ENCODE peak calls at places on chromosomes 6 and 20, in six cellular contexts. P is progenitor cell of endocrine pancreas, W is WTC11, V is colonic mucosa, H is mesothelial cell of epicardium, U is AG10803. E is an unnamed sample.

GRCh38 chr6:17226269-17226668 is 54.9 kb upstream of the RBM24 start:
- DNase-seq in U (no peak), W (no peak), H (no peak), P (no peak), V (no peak), E (no peak)

GRCh38 chr20:56360133-56360898 is 1.5 kb downstream of the FAM210B start:
- DNase-seq in U (no peak), W (no peak), P (no peak), H (no peak), V (no peak), E (no peak)

GRCh38 chr6:23349521-23350147 is 776.4 kb upstream of the NRSN1 start:
- DNase-seq in H (no peak), V (no peak), P (no peak), W (no peak), U (peak; percentile 61), E (no peak)

GRCh38 chr6:70436320-70436719 is 23.0 kb downstream of the FAM135A start:
- DNase-seq in U (no peak), V (no peak), H (no peak), W (no peak), P (no peak), E (no peak)

GRCh38 chr20:44625361-44625760 is 26.1 kb downstream of the ADA start:
- DNase-seq in P (no peak), W (no peak), H (no peak), U (no peak), V (no peak), E (no peak)

GRCh38 chr20:38962898-38963484 is 847 bp downstream of the DHX35 start:
- DNase-seq in W (no peak), P (no peak), V (no peak), H (no peak), U (no peak), E (no peak)

GRCh38 chr6:130547723-130548122 is 181.9 kb downstream of the TMEM200A start:
- DNase-seq in H (no peak), U (no peak), V (no peak), W (no peak), P (no peak), E (no peak)

GRCh38 chr20:16125810-16126209 is 447.4 kb downstream of the KIF16B start:
- DNase-seq in V (no peak), H (no peak), W (no peak), U (peak; percentile 47), P (no peak), E (no peak)

GRCh38 chr6:143457563-143458359 is 7.2 kb downstream of the PEX3 start:
- DNase-seq in H (no peak), P (no peak), V (no peak), W (no peak), U (peak; percentile 15), E (peak; percentile 10)

GRCh38 chr20:50558483-50558925 is 48.3 kb downstream of the PTPN1 start:
- DNase-seq in P (no peak), W (no peak), V (no peak), U (peak; percentile 63), H (no peak), E (peak; percentile 75)

GRCh38 chr6:12099623-12100022 is 87.5 kb downstream of the HIVEP1 start:
- DNase-seq in P (no peak), H (no peak), V (no peak), U (no peak), W (no peak), E (no peak)

GRCh38 chr20:8633366-8633765 is 435.5 kb upstream of the PLCB4 start:
- DNase-seq in W (no peak), U (peak; percentile 23), V (no peak), P (no peak), H (no peak), E (no peak)

GRCh38 chr6:11120273-11121005 is 8.9 kb upstream of the ERVFRD-1 start:
- DNase-seq in U (no peak), V (no peak), H (no peak), P (no peak), W (no peak), E (peak; percentile 35)

GRCh38 chr20:9353916-9354276 is 160.5 kb upstream of the LAMP5 start:
- DNase-seq in W (no peak), P (no peak), H (no peak), V (no peak), U (peak; percentile 83), E (no peak)

GRCh38 chr6:90425161-90425641 is 128.6 kb upstream of the BACH2 start:
- DNase-seq in U (no peak), P (no peak), W (no peak), H (no peak), V (no peak), E (no peak)

GRCh38 chr20:13009682-13010406 is 1.1 kb downstream of the SPTLC3 start:
- DNase-seq in U (peak; percentile 92), W (no peak), V (peak; percentile 55), H (no peak), P (no peak), E (peak; percentile 97)

GRCh38 chr6:166005401-166005845 is 162.2 kb downstream of the TBXT start:
- DNase-seq in U (no peak), W (no peak), P (no peak), H (peak; percentile 56), V (no peak), E (peak; percentile 49)

GRCh38 chr6:117508450-117508971 is 26.0 kb downstream of the DCBLD1 start:
- DNase-seq in W (no peak), V (no peak), P (no peak), H (no peak), U (no peak), E (no peak)

GRCh38 chr20:37786043-37786442 is 92.2 kb downstream of the CTNNBL1 start:
- DNase-seq in V (no peak), H (no peak), U (no peak), W (peak; percentile 20), P (no peak), E (no peak)

GRCh38 chr6:127462391-127462790 is 3.2 kb upstream of the KIAA0408 start:
- DNase-seq in U (peak; percentile 6), V (no peak), P (no peak), H (no peak), W (no peak), E (no peak)

GRCh38 chr20:17197041-17197440 is 29.8 kb upstream of the PCSK2 start:
- DNase-seq in W (no peak), P (no peak), H (no peak), U (no peak), V (no peak), E (no peak)

GRCh38 chr6:116144590-116144989 is 18.7 kb upstream of the COL10A1 start:
- DNase-seq in V (no peak), H (no peak), U (peak; percentile 86), P (no peak), W (no peak), E (no peak)

GRCh38 chr6:16432075-16433032 is 194.0 kb downstream of the GMPR start:
- DNase-seq in H (no peak), V (no peak), U (peak; percentile 69), P (no peak), W (no peak), E (peak; percentile 82)

GRCh38 chr6:151317206-151317994 is 74.0 kb downstream of the ZBTB2 start:
- DNase-seq in H (no peak), V (no peak), W (no peak), P (no peak), U (peak; percentile 76), E (peak; percentile 70)

GRCh38 chr6:31197559-31198305 is 27.2 kb upstream of the POU5F1 start:
- DNase-seq in H (peak; percentile 80), P (peak; percentile 48), V (peak; percentile 96), U (peak; percentile 66), W (peak; percentile 70), E (peak; percentile 88)
- TF ChIP-seq CTCF in H (no peak), P (no peak), V (no peak), U (no peak), W (no peak), E (no peak)

DNA sequence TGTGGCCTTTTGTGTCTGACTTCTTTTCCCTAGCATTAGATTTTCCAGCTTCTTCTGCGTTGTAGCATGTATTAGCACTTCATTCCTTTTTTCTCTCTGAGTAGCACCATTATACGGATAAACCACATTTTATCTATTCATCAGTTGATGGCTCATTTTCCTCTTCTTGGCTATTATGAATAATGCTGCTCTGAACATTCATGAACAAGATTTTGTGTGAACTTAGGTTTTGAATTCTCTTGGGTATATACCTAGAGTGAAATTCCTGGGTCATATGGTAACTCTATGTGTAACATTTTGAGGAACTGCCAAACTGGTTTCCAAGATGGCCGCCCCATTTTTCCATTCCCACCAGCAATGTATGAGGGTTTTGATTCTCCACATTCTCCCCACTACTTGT is 28.7 kb downstream of the SLC22A16 start:
- DNase-seq in H (no peak), U (no peak), W (no peak), V (no peak), P (no peak), E (no peak)
- TF ChIP-seq CTCF in H (no peak), U (no peak), W (no peak), V (no peak), P (no peak), E (no peak)

GRCh38 chr20:34747479-34747878 is 43.3 kb downstream of the TP53INP2 start:
- DNase-seq in H (no peak), U (no peak), P (no peak), W (no peak), V (no peak), E (no peak)
- TF ChIP-seq CTCF in H (no peak), U (no peak), P (no peak), W (no peak), V (no peak), E (no peak)

GRCh38 chr6:13228264-13229204 is 99.8 kb downstream of the TBC1D7 start:
- DNase-seq in U (no peak), H (no peak), P (no peak), W (no peak), V (no peak), E (no peak)

GRCh38 chr6:13226071-13226470 is 102.3 kb downstream of the TBC1D7 start:
- DNase-seq in H (no peak), P (no peak), W (no peak), V (no peak), U (no peak), E (no peak)

GRCh38 chr6:13234130-13234529 is 94.2 kb downstream of the TBC1D7 start:
- DNase-seq in V (no peak), W (no peak), U (peak; percentile 85), H (no peak), P (no peak), E (no peak)

GRCh38 chr6:13233106-13233505 is 95.2 kb downstream of the TBC1D7 start:
- DNase-seq in W (no peak), H (no peak), U (no peak), P (no peak), V (no peak), E (no peak)

DNA sequence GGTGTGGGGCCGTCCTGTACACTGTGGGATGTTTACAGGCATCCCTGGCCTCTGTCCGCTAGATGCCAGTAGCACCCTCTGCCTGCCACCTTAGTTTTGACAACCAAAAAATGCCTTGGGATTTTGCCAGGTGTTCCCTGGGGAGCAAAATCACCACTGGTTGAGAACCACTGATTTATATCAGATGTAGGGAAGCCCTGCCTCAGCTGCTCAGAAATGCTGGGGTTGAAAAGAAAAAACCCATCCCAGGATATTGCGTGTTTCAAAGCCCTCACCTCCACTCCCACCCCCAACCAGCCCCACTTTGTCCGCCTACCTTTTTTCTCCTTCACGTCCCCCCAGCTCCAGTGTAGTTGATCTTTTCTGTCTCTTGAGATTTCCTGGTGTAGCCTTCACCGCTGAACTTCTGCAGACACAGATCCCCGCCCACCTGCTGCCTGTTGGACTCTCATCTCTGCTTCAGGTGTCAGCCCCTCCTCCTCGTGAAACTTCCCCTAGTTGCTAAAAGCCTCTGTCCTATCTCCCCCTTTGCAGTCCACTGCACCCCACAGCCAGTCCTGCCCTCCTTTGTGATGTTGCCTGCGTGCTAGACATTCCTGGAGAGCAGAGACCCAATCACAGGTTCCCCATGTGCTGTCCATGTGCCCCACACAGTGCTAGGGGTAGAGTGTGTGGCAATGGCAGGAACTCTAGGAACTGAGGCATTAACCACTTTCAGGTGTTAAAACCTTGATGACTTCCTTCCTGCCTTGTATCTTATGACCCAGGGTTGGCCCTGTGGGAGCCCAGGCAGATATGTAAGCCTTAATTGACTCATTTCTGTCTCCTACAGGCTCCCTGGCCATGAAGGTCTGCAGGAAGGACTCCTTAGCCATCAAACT is 98.9 kb downstream of the TBC1D7 start:
- DNase-seq in W (peak; percentile 22), V (no peak), P (no peak), U (peak; percentile 12), H (no peak), E (peak; percentile 36)
- TF ChIP-seq CTCF in W (no peak), V (no peak), P (no peak), U (peak; percentile 15), H (no peak), E (peak; percentile 11)

E was measured in cardiac muscle cell.